ENCODE peak calls at places on chromosomes 12 and 14, in five cellular contexts. One of them, this sample, is unnamed.

GRCh38 chr12:123024819-123025391 is 44.4 kb downstream of the ARL6IP4 start:
- DNase-seq in AG04449: no peak
- DNase-seq in activated CD4-positive, alpha-beta T cell treated with anti-CD3 and anti-CD28 coated beads, Interleukin-2, amount 10 ng/mL, durations not matched to agents 7 days and 5 days: peak
- DNase-seq in hypothalamus: peak
- DNase-seq in CD8-positive, alpha-beta T cell: peak
- DNase-seq in this sample: peak

GRCh38 chr12:12704593-12705230 is 8.7 kb upstream of the GPR19 start:
- DNase-seq in AG04449: peak
- DNase-seq in activated CD4-positive, alpha-beta T cell treated with anti-CD3 and anti-CD28 coated beads, Interleukin-2, amount 10 ng/mL, durations not matched to agents 7 days and 5 days: peak
- DNase-seq in hypothalamus: peak
- DNase-seq in CD8-positive, alpha-beta T cell: peak
- DNase-seq in this sample: peak

GRCh38 chr12:90959538-90960139 is 4.7 kb upstream of the CCER1 start:
- DNase-seq in AG04449: no peak
- DNase-seq in activated CD4-positive, alpha-beta T cell treated with anti-CD3 and anti-CD28 coated beads, Interleukin-2, amount 10 ng/mL, durations not matched to agents 7 days and 5 days: peak
- DNase-seq in hypothalamus: peak
- DNase-seq in CD8-positive, alpha-beta T cell: no peak
- DNase-seq in this sample: no peak

GRCh38 chr12:116319851-116320621 is 42.5 kb upstream of the MED13L start:
- DNase-seq in AG04449: peak
- DNase-seq in activated CD4-positive, alpha-beta T cell treated with anti-CD3 and anti-CD28 coated beads, Interleukin-2, amount 10 ng/mL, durations not matched to agents 7 days and 5 days: peak
- DNase-seq in hypothalamus: no peak
- DNase-seq in CD8-positive, alpha-beta T cell: no peak
- DNase-seq in this sample: peak

GRCh38 chr14:30389901-30390394 is 169.0 kb upstream of the G2E3 start:
- DNase-seq in AG04449: no peak
- DNase-seq in activated CD4-positive, alpha-beta T cell treated with anti-CD3 and anti-CD28 coated beads, Interleukin-2, amount 10 ng/mL, durations not matched to agents 7 days and 5 days: no peak
- DNase-seq in hypothalamus: no peak
- DNase-seq in CD8-positive, alpha-beta T cell: no peak
- DNase-seq in this sample: no peak

GRCh38 chr12:42760550-42760949 is 171.0 kb upstream of the PRICKLE1 start:
- DNase-seq in AG04449: no peak
- DNase-seq in activated CD4-positive, alpha-beta T cell treated with anti-CD3 and anti-CD28 coated beads, Interleukin-2, amount 10 ng/mL, durations not matched to agents 7 days and 5 days: no peak
- DNase-seq in hypothalamus: no peak
- DNase-seq in CD8-positive, alpha-beta T cell: no peak
- DNase-seq in this sample: no peak

GRCh38 chr12:22856120-22856699 is 231.2 kb downstream of the ETNK1 start:
- DNase-seq in AG04449: peak
- DNase-seq in activated CD4-positive, alpha-beta T cell treated with anti-CD3 and anti-CD28 coated beads, Interleukin-2, amount 10 ng/mL, durations not matched to agents 7 days and 5 days: no peak
- DNase-seq in hypothalamus: no peak
- DNase-seq in CD8-positive, alpha-beta T cell: no peak
- DNase-seq in this sample: no peak

GRCh38 chr14:104999361-104999760 is 13.8 kb downstream of the CLBA1 start:
- DNase-seq in AG04449: no peak
- DNase-seq in activated CD4-positive, alpha-beta T cell treated with anti-CD3 and anti-CD28 coated beads, Interleukin-2, amount 10 ng/mL, durations not matched to agents 7 days and 5 days: no peak
- DNase-seq in hypothalamus: no peak
- DNase-seq in CD8-positive, alpha-beta T cell: no peak
- DNase-seq in this sample: no peak

GRCh38 chr12:76883151-76883550 is 4.3 kb upstream of the CSRP2 start:
- DNase-seq in AG04449: peak
- DNase-seq in activated CD4-positive, alpha-beta T cell treated with anti-CD3 and anti-CD28 coated beads, Interleukin-2, amount 10 ng/mL, durations not matched to agents 7 days and 5 days: no peak
- DNase-seq in hypothalamus: no peak
- DNase-seq in CD8-positive, alpha-beta T cell: no peak
- DNase-seq in this sample: no peak

GRCh38 chr12:105358789-105359188 is 28.3 kb downstream of the C12orf75 start:
- DNase-seq in AG04449: no peak
- DNase-seq in activated CD4-positive, alpha-beta T cell treated with anti-CD3 and anti-CD28 coated beads, Interleukin-2, amount 10 ng/mL, durations not matched to agents 7 days and 5 days: no peak
- DNase-seq in hypothalamus: peak
- DNase-seq in CD8-positive, alpha-beta T cell: no peak
- DNase-seq in this sample: no peak

GRCh38 chr12:6647083-6647604 is at the start of gene ACRBP:
- DNase-seq in AG04449: no peak
- DNase-seq in activated CD4-positive, alpha-beta T cell treated with anti-CD3 and anti-CD28 coated beads, Interleukin-2, amount 10 ng/mL, durations not matched to agents 7 days and 5 days: peak
- DNase-seq in hypothalamus: peak
- DNase-seq in CD8-positive, alpha-beta T cell: peak
- DNase-seq in this sample: no peak

GRCh38 chr12:6821674-6822433 is at the start of gene GPR162:
- DNase-seq in AG04449: no peak
- DNase-seq in activated CD4-positive, alpha-beta T cell treated with anti-CD3 and anti-CD28 coated beads, Interleukin-2, amount 10 ng/mL, durations not matched to agents 7 days and 5 days: no peak
- DNase-seq in hypothalamus: peak
- DNase-seq in CD8-positive, alpha-beta T cell: no peak
- DNase-seq in this sample: no peak

GRCh38 chr12:52278530-52278929 is 4.1 kb downstream of the KRT86 start:
- DNase-seq in AG04449: no peak
- DNase-seq in activated CD4-positive, alpha-beta T cell treated with anti-CD3 and anti-CD28 coated beads, Interleukin-2, amount 10 ng/mL, durations not matched to agents 7 days and 5 days: no peak
- DNase-seq in hypothalamus: no peak
- DNase-seq in CD8-positive, alpha-beta T cell: no peak
- DNase-seq in this sample: no peak

GRCh38 chr14:81772391-81772790 is 238.7 kb upstream of the SEL1L start:
- DNase-seq in AG04449: no peak
- DNase-seq in activated CD4-positive, alpha-beta T cell treated with anti-CD3 and anti-CD28 coated beads, Interleukin-2, amount 10 ng/mL, durations not matched to agents 7 days and 5 days: no peak
- DNase-seq in hypothalamus: no peak
- DNase-seq in CD8-positive, alpha-beta T cell: no peak
- DNase-seq in this sample: no peak

GRCh38 chr14:90642239-90642717 is 174.0 kb downstream of the TTC7B start:
- DNase-seq in AG04449: no peak
- DNase-seq in activated CD4-positive, alpha-beta T cell treated with anti-CD3 and anti-CD28 coated beads, Interleukin-2, amount 10 ng/mL, durations not matched to agents 7 days and 5 days: no peak
- DNase-seq in hypothalamus: no peak
- DNase-seq in CD8-positive, alpha-beta T cell: no peak
- DNase-seq in this sample: no peak

GRCh38 chr12:14774074-14774943 is 29.0 kb downstream of the WBP11 start:
- DNase-seq in AG04449: peak
- DNase-seq in activated CD4-positive, alpha-beta T cell treated with anti-CD3 and anti-CD28 coated beads, Interleukin-2, amount 10 ng/mL, durations not matched to agents 7 days and 5 days: peak
- DNase-seq in hypothalamus: peak
- DNase-seq in CD8-positive, alpha-beta T cell: peak
- DNase-seq in this sample: peak

GRCh38 chr14:51774209-51774608 is 86.2 kb upstream of the GNG2 start:
- DNase-seq in AG04449: no peak
- DNase-seq in activated CD4-positive, alpha-beta T cell treated with anti-CD3 and anti-CD28 coated beads, Interleukin-2, amount 10 ng/mL, durations not matched to agents 7 days and 5 days: peak
- DNase-seq in hypothalamus: no peak
- DNase-seq in CD8-positive, alpha-beta T cell: no peak
- DNase-seq in this sample: no peak

GRCh38 chr12:109703684-109704083 is 9.9 kb upstream of the FAM222A start:
- DNase-seq in AG04449: no peak
- DNase-seq in activated CD4-positive, alpha-beta T cell treated with anti-CD3 and anti-CD28 coated beads, Interleukin-2, amount 10 ng/mL, durations not matched to agents 7 days and 5 days: no peak
- DNase-seq in hypothalamus: no peak
- DNase-seq in CD8-positive, alpha-beta T cell: no peak
- DNase-seq in this sample: no peak

GRCh38 chr12:39685854-39686608 is 66.4 kb upstream of the ABCD2 start:
- DNase-seq in AG04449: no peak
- DNase-seq in activated CD4-positive, alpha-beta T cell treated with anti-CD3 and anti-CD28 coated beads, Interleukin-2, amount 10 ng/mL, durations not matched to agents 7 days and 5 days: peak
- DNase-seq in hypothalamus: no peak
- DNase-seq in CD8-positive, alpha-beta T cell: no peak
- DNase-seq in this sample: no peak

This sample was measured in non-pigmented ciliary epithelial cell.